ENCODE peak calls at places on chromosomes 7 and 10, in seven cellular contexts. R, H, D, B, I, N and U are unnamed samples. For H3K4me1, the result is how much of the 10 kb centered on the place peaks cover.

GRCh38 chr7:7018290-7018689 is 164.1 kb upstream of the C1GALT1 start:
- DNase-seq in R (no peak), H (no peak), D (no peak), B (no peak), I (no peak), N (no peak), U (no peak)

GRCh38 chr10:77637986-77638765 is 568 bp upstream of the KCNMA1 start:
- DNase-seq in R (peak), H (peak), D (no peak), B (no peak), I (peak), N (peak), U (no peak)

GRCh38 chr10:3865565-3865964 is 80.6 kb upstream of the KLF6 start:
- DNase-seq in R (no peak), H (no peak), D (no peak), B (no peak), I (no peak), N (no peak), U (no peak)

GRCh38 chr10:78768882-78769281 is 299.9 kb upstream of the ZMIZ1 start:
- DNase-seq in R (no peak), H (no peak), D (no peak), B (no peak), I (no peak), N (no peak), U (no peak)

GRCh38 chr7:120054376-120055100 is 218.4 kb upstream of the KCND2 start:
- DNase-seq in R (no peak), H (no peak), D (no peak), B (no peak), I (no peak), N (no peak), U (no peak)

GRCh38 chr10:89550509-89550908 is 15.1 kb upstream of the SLC16A12 start:
- DNase-seq in R (peak), H (no peak), D (no peak), B (no peak), I (no peak), N (no peak), U (no peak)

GRCh38 chr10:72099054-72099921 is 10.9 kb upstream of the SPOCK2 start:
- DNase-seq in R (no peak), H (no peak), D (no peak), B (no peak), I (no peak), N (no peak), U (no peak)

GRCh38 chr10:49611815-49612512 is 1.9 kb downstream of the SLC18A3 start:
- DNase-seq in R (no peak), H (no peak), D (no peak), B (no peak), I (no peak), N (peak), U (no peak)

GRCh38 chr10:129938460-129938859 is 25.6 kb downstream of the EBF3 start:
- DNase-seq in R (no peak), H (no peak), D (no peak), B (no peak), I (no peak), N (peak), U (no peak)

GRCh38 chr10:77899080-77899477 is 27.5 kb downstream of the DLG5 start:
- DNase-seq in R (no peak), H (peak), D (no peak), B (no peak), I (peak), N (no peak), U (no peak)

GRCh38 chr7:36032362-36032818 is 120.7 kb upstream of the EEPD1 start:
- DNase-seq in R (no peak), H (peak), D (no peak), B (no peak), I (no peak), N (no peak), U (no peak)

GRCh38 chr10:22325272-22325947 is 4.5 kb downstream of the BMI1 start:
- DNase-seq in R (peak), H (peak), D (peak), B (peak), I (peak), N (peak), U (peak)

GRCh38 chr7:16130127-16131110 is 290.9 kb downstream of the CRPPA start:
- DNase-seq in R (no peak), H (no peak), D (no peak), B (no peak), I (no peak), N (no peak), U (no peak)

GRCh38 chr10:35040761-35041501 is 49.2 kb downstream of the CUL2 start:
- DNase-seq in R (no peak), H (no peak), D (no peak), B (no peak), I (no peak), N (no peak), U (no peak)

GRCh38 chr10:5892007-5892406 is 2.0 kb downstream of the FBH1 start:
- DNase-seq in R (no peak), H (no peak), D (no peak), B (no peak), I (no peak), N (peak), U (no peak)

GRCh38 chr7:137462074-137462715 is 118.7 kb upstream of the PTN start:
- DNase-seq in R (no peak), H (no peak), D (no peak), B (no peak), I (no peak), N (no peak), U (no peak)

GRCh38 chr10:132397671-132398565 is 918 bp downstream of the PWWP2B start:
- DNase-seq in R (peak), H (peak), D (peak), B (peak), I (peak), N (peak), U (peak)

GRCh38 chr10:120824864-120825263 is 26.3 kb upstream of the WDR11 start:
- DNase-seq in R (peak), H (peak), D (no peak), B (no peak), I (peak), N (no peak), U (no peak)

GRCh38 chr7:156155988-156156733 is 343.9 kb upstream of the SHH start:
- DNase-seq in R (no peak), H (no peak), D (no peak), B (no peak), I (no peak), N (no peak), U (no peak)

GRCh38 chr7:120996333-120996982 is 7.9 kb downstream of the CPED1 start:
- DNase-seq in R (peak), H (no peak), D (peak), B (peak), I (peak), N (no peak), U (peak)

GRCh38 chr10:117652228-117653169 is 110.0 kb downstream of the EMX2 start:
- DNase-seq in R (no peak), H (no peak), D (no peak), B (no peak), I (no peak), N (no peak), U (no peak)

GRCh38 chr7:47424523-47424922 is 157.4 kb downstream of the TNS3 start:
- DNase-seq in R (no peak), H (no peak), D (no peak), B (no peak), I (no peak), N (no peak), U (no peak)

GRCh38 chr10:10930979-10931743 is 86.5 kb upstream of the CELF2 start:
- DNase-seq in R (peak), H (no peak), D (no peak), B (no peak), I (no peak), N (no peak), U (no peak)

GRCh38 chr10:609868-610545 is 79.5 kb downstream of the DIP2C start:
- DNase-seq in R (no peak), H (no peak), D (no peak), B (no peak), I (no peak), N (peak), U (no peak)

GRCh38 chr7:128003179-128003578 is 28.1 kb downstream of the LRRC4 start:
- DNase-seq in R (no peak), H (no peak), D (no peak), B (no peak), I (no peak), N (no peak), U (no peak)

GRCh38 chr10:8369666-8370065 is 315.2 kb downstream of the GATA3 start:
- DNase-seq in R (no peak), H (peak), D (no peak), B (no peak), I (no peak), N (no peak), U (no peak)

GRCh38 chr10:3332732-3333131 is 160.2 kb upstream of the PITRM1 start:
- DNase-seq in R (no peak), H (no peak), D (no peak), B (no peak), I (no peak), N (no peak), U (no peak)

GRCh38 chr10:5243521-5243987 is 46.9 kb downstream of the AKR1C4 start:
- DNase-seq in R (no peak), H (no peak), D (no peak), B (no peak), I (no peak), N (no peak), U (no peak)

GRCh38 chr10:132575320-132576201 is 38.0 kb downstream of the INPP5A start:
- DNase-seq in R (peak), H (peak), D (peak), B (no peak), I (no peak), N (no peak), U (no peak)

GRCh38 chr7:117974891-117975290 is 101.7 kb upstream of the CTTNBP2 start:
- DNase-seq in R (no peak), H (no peak), D (no peak), B (no peak), I (no peak), N (no peak), U (no peak)

GRCh38 chr10:126783806-126784205 is 113.3 kb upstream of the C10orf90 start:
- DNase-seq in R (no peak), H (no peak), D (no peak), B (no peak), I (no peak), N (no peak), U (no peak)

GRCh38 chr7:95577137-95577536 is 19.2 kb downstream of the PDK4 start:
- DNase-seq in R (no peak), H (no peak), D (no peak), B (no peak), I (no peak), N (no peak), U (no peak)

GRCh38 chr7:216360-217300 is 24.3 kb downstream of the FAM20C start:
- DNase-seq in R (peak), H (no peak), D (no peak), B (no peak), I (no peak), N (no peak), U (no peak)

GRCh38 chr7:123961731-123962130 is 36.7 kb downstream of the SPAM1 start:
- DNase-seq in R (no peak), H (no peak), D (no peak), B (no peak), I (no peak), N (no peak), U (no peak)

GRCh38 chr7:77327932-77328628 is 88.1 kb downstream of the GSAP start:
- DNase-seq in R (no peak), H (no peak), D (no peak), B (no peak), I (no peak), N (no peak), U (no peak)

GRCh38 chr7:55019691-55020480 is 1.1 kb downstream of the EGFR start:
- DNase-seq in R (peak), H (no peak), D (no peak), B (peak), I (peak), N (no peak), U (no peak)
- H3K27ac ChIP-seq in R (peak), H (peak), D (peak), B (peak), I (peak), N (peak), U (no peak)

DNA sequence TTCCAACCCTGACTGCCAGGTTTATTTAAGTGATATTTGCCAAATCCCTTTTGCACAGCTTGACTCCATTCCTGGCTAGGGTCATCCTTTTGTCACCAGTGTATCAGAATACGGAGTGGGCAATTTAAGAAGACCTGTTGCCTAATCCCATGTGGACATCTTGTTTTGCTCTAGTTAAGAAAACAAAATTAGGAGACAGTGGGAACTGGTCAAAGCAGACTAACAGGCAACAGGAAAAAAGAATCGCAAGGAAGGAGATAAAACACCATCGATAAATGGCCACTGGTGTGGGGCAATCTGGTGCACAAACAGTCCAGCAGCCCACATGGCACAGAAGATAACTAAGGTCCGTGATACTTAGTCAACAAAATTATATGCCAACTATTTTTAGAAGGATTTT is 21.4 kb downstream of the KDM7A start:
- DNase-seq in R (no peak), H (no peak), D (no peak), B (no peak), I (no peak), N (no peak), U (no peak)
- H3K4me1 ChIP-seq in R (under half), H (under half), D (under half), B (under half), I (under half), N (half or more), U (under half)

GRCh38 chr7:30750574-30751256 is 1.2 kb upstream of the INMT start:
- DNase-seq in R (peak), H (no peak), D (no peak), B (no peak), I (peak), N (no peak), U (no peak)
- H3K27ac ChIP-seq in R (peak), H (no peak), D (peak), B (no peak), I (peak), N (peak), U (no peak)

GRCh38 chr7:22726849-22727792 is at the start of gene IL6:
- DNase-seq in R (peak), H (peak), D (peak), B (peak), I (peak), N (peak), U (no peak)
- H3K4me1 ChIP-seq in R (under half), H (under half), D (under half), B (under half), I (under half), N (half or more), U (under half)

DNA sequence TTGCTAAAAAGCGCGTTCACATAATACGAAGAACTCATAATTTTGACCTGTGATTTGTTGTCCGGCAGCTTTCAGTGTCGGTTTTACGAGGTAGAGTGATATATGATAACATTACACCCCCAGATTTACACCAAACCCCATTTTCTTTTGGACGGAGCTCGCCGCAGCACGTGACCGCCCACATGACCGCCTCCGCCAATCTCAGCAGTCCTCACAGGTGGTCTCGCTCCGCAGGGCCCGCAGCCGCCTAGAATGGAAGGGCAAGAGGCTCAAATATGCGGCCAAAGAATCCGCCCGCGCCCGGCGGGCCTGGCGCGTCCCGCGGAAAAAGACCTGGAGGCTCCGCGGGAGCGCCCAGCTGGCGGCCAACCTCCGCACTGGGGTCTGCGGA is at the start of gene HOXA7:
- DNase-seq in R (no peak), H (peak), D (peak), B (peak), I (peak), N (peak), U (no peak)
- H3K27ac ChIP-seq in R (no peak), H (peak), D (peak), B (no peak), I (peak), N (peak), U (no peak)

GRCh38 chr7:20216637-20217036 is 547 bp downstream of the MACC1 start:
- DNase-seq in R (no peak), H (no peak), D (no peak), B (no peak), I (no peak), N (no peak), U (no peak)

GRCh38 chr7:20219446-20220292 is 2.5 kb upstream of the MACC1 start:
- DNase-seq in R (peak), H (peak), D (peak), B (no peak), I (peak), N (peak), U (no peak)

GRCh38 chr7:20219062-20219445 is 1.9 kb upstream of the MACC1 start:
- DNase-seq in R (no peak), H (no peak), D (no peak), B (no peak), I (no peak), N (no peak), U (no peak)

GRCh38 chr7:20218261-20218660 is 1.1 kb upstream of the MACC1 start:
- DNase-seq in R (no peak), H (no peak), D (no peak), B (no peak), I (no peak), N (no peak), U (no peak)

DNA sequence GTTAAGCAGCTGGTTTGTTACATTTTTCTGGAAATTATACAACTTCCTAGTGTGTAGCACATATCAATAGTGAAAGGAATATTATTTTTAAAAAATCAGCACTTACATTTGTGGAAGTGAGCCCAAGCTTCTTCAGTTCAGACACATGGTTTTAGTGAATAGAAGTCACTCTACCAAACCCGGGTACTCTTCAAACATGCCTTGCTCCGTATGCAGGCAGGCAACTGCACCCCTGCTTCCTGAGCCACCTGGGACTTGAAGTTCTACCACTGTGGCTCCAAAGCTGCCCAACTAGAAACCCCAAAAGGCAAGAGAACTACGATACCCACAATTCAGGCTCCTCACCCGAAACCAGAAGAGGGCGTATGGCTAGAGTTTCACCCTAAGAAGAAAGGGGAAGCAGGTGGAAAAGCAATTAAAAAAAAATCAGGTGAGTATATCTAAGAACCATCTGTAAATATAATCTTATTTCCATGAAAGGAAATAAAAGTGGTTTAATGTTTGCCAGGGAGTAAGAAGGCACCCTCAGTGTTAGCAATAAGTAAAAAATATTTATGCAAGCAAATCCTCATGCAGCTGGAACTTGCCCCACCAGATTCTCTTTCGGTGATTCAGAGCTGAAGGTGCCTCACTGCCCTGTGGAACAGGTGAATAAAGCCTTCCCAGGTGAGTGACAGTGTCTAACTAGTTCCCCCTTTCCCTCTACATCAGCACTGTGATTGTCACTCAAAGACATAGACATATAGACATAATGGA is at the start of gene MACC1:
- DNase-seq in R (peak), H (no peak), D (peak), B (no peak), I (peak), N (peak), U (no peak)
- H3K4me1 ChIP-seq in R (under half), H (under half), D (under half), B (under half), I (under half), N (half or more), U (under half)

GRCh38 chr10:95831515-95831914 is 75.6 kb downstream of the ENTPD1 start:
- DNase-seq in R (no peak), H (no peak), D (no peak), B (no peak), I (no peak), N (no peak), U (no peak)
- H3K27ac ChIP-seq in R (no peak), H (no peak), D (peak), B (no peak), I (peak), N (peak), U (peak)